ENCODE peak calls at places on chromosomes 16 and 17, in ten cellular contexts. One of them, this sample, is unnamed.

GRCh38 chr17:7177210-7177953 is 1.8 kb downstream of the ASGR1 start:
- DNase-seq in lung: peak; percentile 60
- DNase-seq in prostate gland: peak; percentile 54
- DNase-seq in adrenal gland: peak; percentile 68
- DNase-seq in sigmoid colon: peak; percentile 82
- DNase-seq in body of pancreas: peak; percentile 74
- DNase-seq in effector memory CD4-positive, alpha-beta T cell: peak; percentile 52
- DNase-seq in CD4-positive, CD25-positive, alpha-beta regulatory T cell: peak; percentile 43
- DNase-seq in esophagus muscularis mucosa: no peak
- DNase-seq in MM.1S: peak; percentile 46
- DNase-seq in this sample: peak; percentile 42

GRCh38 chr17:38867179-38867994 is 2.5 kb upstream of the LASP1 start:
- DNase-seq in lung: peak; percentile 74
- DNase-seq in prostate gland: no peak
- DNase-seq in adrenal gland: peak; percentile 55
- DNase-seq in sigmoid colon: peak; percentile 80
- DNase-seq in body of pancreas: peak; percentile 80
- DNase-seq in effector memory CD4-positive, alpha-beta T cell: peak; percentile 45
- DNase-seq in CD4-positive, CD25-positive, alpha-beta regulatory T cell: peak; percentile 59
- DNase-seq in esophagus muscularis mucosa: no peak
- DNase-seq in MM.1S: peak; percentile 74
- DNase-seq in this sample: no peak

GRCh38 chr17:70642059-70642458 is 472.7 kb downstream of the KCNJ2 start:
- DNase-seq in lung: no peak
- DNase-seq in prostate gland: no peak
- DNase-seq in adrenal gland: no peak
- DNase-seq in sigmoid colon: no peak
- DNase-seq in body of pancreas: no peak
- DNase-seq in effector memory CD4-positive, alpha-beta T cell: no peak
- DNase-seq in CD4-positive, CD25-positive, alpha-beta regulatory T cell: no peak
- DNase-seq in esophagus muscularis mucosa: no peak
- DNase-seq in MM.1S: no peak
- DNase-seq in this sample: no peak

GRCh38 chr16:49055824-49056545 is 225.7 kb downstream of the CBLN1 start:
- DNase-seq in lung: no peak
- DNase-seq in prostate gland: no peak
- DNase-seq in adrenal gland: no peak
- DNase-seq in sigmoid colon: no peak
- DNase-seq in body of pancreas: no peak
- DNase-seq in effector memory CD4-positive, alpha-beta T cell: no peak
- DNase-seq in CD4-positive, CD25-positive, alpha-beta regulatory T cell: no peak
- DNase-seq in esophagus muscularis mucosa: peak; percentile 74
- DNase-seq in MM.1S: no peak
- DNase-seq in this sample: no peak

GRCh38 chr16:50371936-50372595 is 3.3 kb upstream of the BRD7 start:
- DNase-seq in lung: no peak
- DNase-seq in prostate gland: no peak
- DNase-seq in adrenal gland: peak; percentile 37
- DNase-seq in sigmoid colon: no peak
- DNase-seq in body of pancreas: peak; percentile 13
- DNase-seq in effector memory CD4-positive, alpha-beta T cell: no peak
- DNase-seq in CD4-positive, CD25-positive, alpha-beta regulatory T cell: no peak
- DNase-seq in esophagus muscularis mucosa: peak; percentile 72
- DNase-seq in MM.1S: no peak
- DNase-seq in this sample: no peak

GRCh38 chr17:39634384-39634871 is 2.5 kb upstream of the STARD3 start:
- DNase-seq in lung: no peak
- DNase-seq in prostate gland: no peak
- DNase-seq in adrenal gland: peak; percentile 67
- DNase-seq in sigmoid colon: no peak
- DNase-seq in body of pancreas: no peak
- DNase-seq in effector memory CD4-positive, alpha-beta T cell: no peak
- DNase-seq in CD4-positive, CD25-positive, alpha-beta regulatory T cell: no peak
- DNase-seq in esophagus muscularis mucosa: no peak
- DNase-seq in MM.1S: peak; percentile 49
- DNase-seq in this sample: no peak

GRCh38 chr16:72677662-72678447 is 370.1 kb downstream of the ZFHX3 start:
- DNase-seq in lung: no peak
- DNase-seq in prostate gland: no peak
- DNase-seq in adrenal gland: no peak
- DNase-seq in sigmoid colon: no peak
- DNase-seq in body of pancreas: no peak
- DNase-seq in effector memory CD4-positive, alpha-beta T cell: no peak
- DNase-seq in CD4-positive, CD25-positive, alpha-beta regulatory T cell: no peak
- DNase-seq in esophagus muscularis mucosa: no peak
- DNase-seq in MM.1S: no peak
- DNase-seq in this sample: no peak

GRCh38 chr16:84547539-84548058 is 43.1 kb upstream of the MEAK7 start:
- DNase-seq in lung: no peak
- DNase-seq in prostate gland: no peak
- DNase-seq in adrenal gland: no peak
- DNase-seq in sigmoid colon: no peak
- DNase-seq in body of pancreas: no peak
- DNase-seq in effector memory CD4-positive, alpha-beta T cell: no peak
- DNase-seq in CD4-positive, CD25-positive, alpha-beta regulatory T cell: no peak
- DNase-seq in esophagus muscularis mucosa: no peak
- DNase-seq in MM.1S: no peak
- DNase-seq in this sample: no peak

GRCh38 chr17:77455111-77455877 is 314.5 kb downstream of the SEC14L1 start:
- DNase-seq in lung: no peak
- DNase-seq in prostate gland: no peak
- DNase-seq in adrenal gland: no peak
- DNase-seq in sigmoid colon: no peak
- DNase-seq in body of pancreas: no peak
- DNase-seq in effector memory CD4-positive, alpha-beta T cell: no peak
- DNase-seq in CD4-positive, CD25-positive, alpha-beta regulatory T cell: no peak
- DNase-seq in esophagus muscularis mucosa: no peak
- DNase-seq in MM.1S: no peak
- DNase-seq in this sample: no peak

GRCh38 chr17:67531291-67531690 is 154.2 kb downstream of the PITPNC1 start:
- DNase-seq in lung: no peak
- DNase-seq in prostate gland: no peak
- DNase-seq in adrenal gland: peak; percentile 62
- DNase-seq in sigmoid colon: peak; percentile 78
- DNase-seq in body of pancreas: peak; percentile 40
- DNase-seq in effector memory CD4-positive, alpha-beta T cell: no peak
- DNase-seq in CD4-positive, CD25-positive, alpha-beta regulatory T cell: no peak
- DNase-seq in esophagus muscularis mucosa: no peak
- DNase-seq in MM.1S: peak; percentile 88
- DNase-seq in this sample: no peak

GRCh38 chr16:63187638-63188037 is 1151.4 kb upstream of the CDH8 start:
- DNase-seq in lung: no peak
- DNase-seq in prostate gland: no peak
- DNase-seq in adrenal gland: no peak
- DNase-seq in sigmoid colon: no peak
- DNase-seq in body of pancreas: no peak
- DNase-seq in effector memory CD4-positive, alpha-beta T cell: no peak
- DNase-seq in CD4-positive, CD25-positive, alpha-beta regulatory T cell: no peak
- DNase-seq in esophagus muscularis mucosa: no peak
- DNase-seq in MM.1S: no peak
- DNase-seq in this sample: no peak

GRCh38 chr17:64107517-64108235 is 22.3 kb downstream of the ERN1 start:
- DNase-seq in lung: no peak
- DNase-seq in prostate gland: peak; percentile 58
- DNase-seq in adrenal gland: no peak
- DNase-seq in sigmoid colon: no peak
- DNase-seq in body of pancreas: peak; percentile 76
- DNase-seq in effector memory CD4-positive, alpha-beta T cell: no peak
- DNase-seq in CD4-positive, CD25-positive, alpha-beta regulatory T cell: no peak
- DNase-seq in esophagus muscularis mucosa: no peak
- DNase-seq in MM.1S: no peak
- DNase-seq in this sample: no peak

GRCh38 chr17:27343294-27343693 is 49.4 kb downstream of the WSB1 start:
- DNase-seq in lung: no peak
- DNase-seq in prostate gland: no peak
- DNase-seq in adrenal gland: no peak
- DNase-seq in sigmoid colon: no peak
- DNase-seq in body of pancreas: no peak
- DNase-seq in effector memory CD4-positive, alpha-beta T cell: no peak
- DNase-seq in CD4-positive, CD25-positive, alpha-beta regulatory T cell: no peak
- DNase-seq in esophagus muscularis mucosa: no peak
- DNase-seq in MM.1S: no peak
- DNase-seq in this sample: no peak

GRCh38 chr17:73643846-73644144 is 450 bp downstream of the SDK2 start:
- DNase-seq in lung: no peak
- DNase-seq in prostate gland: no peak
- DNase-seq in adrenal gland: no peak
- DNase-seq in sigmoid colon: no peak
- DNase-seq in body of pancreas: no peak
- DNase-seq in effector memory CD4-positive, alpha-beta T cell: no peak
- DNase-seq in CD4-positive, CD25-positive, alpha-beta regulatory T cell: no peak
- DNase-seq in esophagus muscularis mucosa: no peak
- DNase-seq in MM.1S: no peak
- DNase-seq in this sample: no peak

GRCh38 chr17:77445908-77446535 is 305.3 kb downstream of the SEC14L1 start:
- DNase-seq in lung: no peak
- DNase-seq in prostate gland: no peak
- DNase-seq in adrenal gland: no peak
- DNase-seq in sigmoid colon: no peak
- DNase-seq in body of pancreas: peak; percentile 53
- DNase-seq in effector memory CD4-positive, alpha-beta T cell: peak; percentile 53
- DNase-seq in CD4-positive, CD25-positive, alpha-beta regulatory T cell: peak; percentile 52
- DNase-seq in esophagus muscularis mucosa: no peak
- DNase-seq in MM.1S: peak; percentile 70
- DNase-seq in this sample: peak; percentile 62

GRCh38 chr17:8162232-8162996 is at the start of gene VAMP2:
- DNase-seq in lung: peak; percentile 75
- DNase-seq in prostate gland: peak; percentile 69
- DNase-seq in adrenal gland: peak; percentile 82
- DNase-seq in sigmoid colon: peak; percentile 92
- DNase-seq in body of pancreas: peak; percentile 78
- DNase-seq in effector memory CD4-positive, alpha-beta T cell: peak; percentile 78
- DNase-seq in CD4-positive, CD25-positive, alpha-beta regulatory T cell: peak; percentile 80
- DNase-seq in esophagus muscularis mucosa: no peak
- DNase-seq in MM.1S: peak; percentile 69
- DNase-seq in this sample: peak; percentile 75

GRCh38 chr16:9259914-9260608 is 168.6 kb downstream of the HAPSTR1 start:
- DNase-seq in lung: no peak
- DNase-seq in prostate gland: peak; percentile 7
- DNase-seq in adrenal gland: no peak
- DNase-seq in sigmoid colon: no peak
- DNase-seq in body of pancreas: peak; percentile 64
- DNase-seq in effector memory CD4-positive, alpha-beta T cell: no peak
- DNase-seq in CD4-positive, CD25-positive, alpha-beta regulatory T cell: no peak
- DNase-seq in esophagus muscularis mucosa: no peak
- DNase-seq in MM.1S: no peak
- DNase-seq in this sample: no peak

GRCh38 chr16:11977206-11978041 is 890 bp downstream of the SNX29 start:
- DNase-seq in lung: no peak
- DNase-seq in prostate gland: no peak
- DNase-seq in adrenal gland: peak; percentile 22
- DNase-seq in sigmoid colon: peak; percentile 80
- DNase-seq in body of pancreas: no peak
- DNase-seq in effector memory CD4-positive, alpha-beta T cell: no peak
- DNase-seq in CD4-positive, CD25-positive, alpha-beta regulatory T cell: no peak
- DNase-seq in esophagus muscularis mucosa: no peak
- DNase-seq in MM.1S: no peak
- DNase-seq in this sample: no peak

DNA sequence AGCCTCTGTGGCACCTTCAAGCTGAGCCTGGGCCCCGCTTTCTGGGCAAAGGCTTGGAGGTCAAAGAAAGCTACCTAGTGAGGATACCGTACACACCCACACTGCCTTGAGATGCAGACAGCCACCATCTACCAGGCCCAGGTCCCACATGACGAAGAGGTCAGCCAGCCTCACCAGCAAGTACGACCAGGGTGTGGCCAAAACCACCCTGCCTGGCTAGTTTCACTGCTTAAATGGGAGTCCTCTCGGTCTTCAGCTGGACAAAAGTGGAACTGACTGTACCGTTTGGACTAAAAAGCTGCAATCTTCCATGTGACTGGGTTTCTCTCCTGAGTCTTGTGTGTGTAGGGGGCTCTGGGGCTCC is 21.6 kb downstream of the VASN start:
- DNase-seq in lung: no peak
- DNase-seq in prostate gland: no peak
- DNase-seq in adrenal gland: no peak
- DNase-seq in sigmoid colon: no peak
- DNase-seq in body of pancreas: no peak
- DNase-seq in effector memory CD4-positive, alpha-beta T cell: no peak
- DNase-seq in CD4-positive, CD25-positive, alpha-beta regulatory T cell: no peak
- DNase-seq in esophagus muscularis mucosa: no peak
- DNase-seq in MM.1S: no peak
- DNase-seq in this sample: no peak
- H3K4me3 ChIP-seq in lung: no peak overlapping the region
- H3K4me3 ChIP-seq in prostate gland: no peak overlapping the region
- H3K4me3 ChIP-seq in adrenal gland: no peak overlapping the region
- H3K4me3 ChIP-seq in sigmoid colon: no peak overlapping the region
- H3K4me3 ChIP-seq in body of pancreas: no peak overlapping the region
- H3K4me3 ChIP-seq in effector memory CD4-positive, alpha-beta T cell: no peak overlapping the region
- H3K4me3 ChIP-seq in CD4-positive, CD25-positive, alpha-beta regulatory T cell: no peak overlapping the region
- H3K4me3 ChIP-seq in esophagus muscularis mucosa: no peak overlapping the region
- H3K4me3 ChIP-seq in MM.1S: no peak overlapping the region
- H3K4me3 ChIP-seq in this sample: no peak overlapping the region

GRCh38 chr17:80339118-80339517 is 75.8 kb upstream of the ENDOV start:
- DNase-seq in lung: no peak
- DNase-seq in prostate gland: no peak
- DNase-seq in adrenal gland: no peak
- DNase-seq in sigmoid colon: no peak
- DNase-seq in body of pancreas: no peak
- DNase-seq in effector memory CD4-positive, alpha-beta T cell: no peak
- DNase-seq in CD4-positive, CD25-positive, alpha-beta regulatory T cell: no peak
- DNase-seq in esophagus muscularis mucosa: no peak
- DNase-seq in MM.1S: no peak
- DNase-seq in this sample: no peak
- H3K27ac ChIP-seq in lung: no peak overlapping the region
- H3K27ac ChIP-seq in prostate gland: no peak overlapping the region
- H3K27ac ChIP-seq in adrenal gland: no peak overlapping the region
- H3K27ac ChIP-seq in sigmoid colon: no peak overlapping the region
- H3K27ac ChIP-seq in body of pancreas: no peak overlapping the region
- H3K27ac ChIP-seq in effector memory CD4-positive, alpha-beta T cell: no peak overlapping the region
- H3K27ac ChIP-seq in CD4-positive, CD25-positive, alpha-beta regulatory T cell: no peak overlapping the region
- H3K27ac ChIP-seq in esophagus muscularis mucosa: no peak overlapping the region
- H3K27ac ChIP-seq in MM.1S: no peak overlapping the region
- H3K27ac ChIP-seq in this sample: no peak overlapping the region

DNA sequence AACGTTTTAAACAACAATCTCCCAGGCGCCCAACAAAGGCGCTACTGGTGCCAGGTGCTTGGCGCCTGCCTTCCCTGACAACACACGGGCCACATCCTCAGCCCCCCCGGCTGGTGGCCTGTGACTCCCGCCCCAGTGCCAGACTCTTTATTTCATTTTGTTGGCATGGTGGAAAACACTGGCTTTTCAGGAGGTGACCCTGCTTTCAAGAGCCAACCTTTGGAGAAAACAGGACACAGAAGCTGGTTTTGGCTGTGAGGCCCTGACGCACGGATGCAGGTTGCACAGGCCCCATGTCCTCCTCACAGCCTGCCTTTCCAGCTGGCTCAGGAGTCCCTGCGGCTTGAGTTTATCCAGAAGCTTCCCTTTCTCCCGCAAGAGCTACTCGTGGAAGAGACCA is 100.0 kb downstream of the METRNL start:
- DNase-seq in lung: peak; percentile 25
- DNase-seq in prostate gland: no peak
- DNase-seq in adrenal gland: no peak
- DNase-seq in sigmoid colon: peak; percentile 76
- DNase-seq in body of pancreas: peak; percentile 1
- DNase-seq in effector memory CD4-positive, alpha-beta T cell: no peak
- DNase-seq in CD4-positive, CD25-positive, alpha-beta regulatory T cell: no peak
- DNase-seq in esophagus muscularis mucosa: peak; percentile 84
- DNase-seq in MM.1S: no peak
- DNase-seq in this sample: no peak
- H3K9me3 ChIP-seq in lung: no peaks in the 10 kb centered on the region
- H3K9me3 ChIP-seq in prostate gland: no peaks in the 10 kb centered on the region
- H3K9me3 ChIP-seq in adrenal gland: no peaks in the 10 kb centered on the region
- H3K9me3 ChIP-seq in sigmoid colon: no peaks in the 10 kb centered on the region
- H3K9me3 ChIP-seq in body of pancreas: no peaks in the 10 kb centered on the region
- H3K9me3 ChIP-seq in effector memory CD4-positive, alpha-beta T cell: no peaks in the 10 kb centered on the region
- H3K9me3 ChIP-seq in CD4-positive, CD25-positive, alpha-beta regulatory T cell: no peaks in the 10 kb centered on the region
- H3K9me3 ChIP-seq in esophagus muscularis mucosa: no peaks in the 10 kb centered on the region
- H3K9me3 ChIP-seq in MM.1S: no peaks in the 10 kb centered on the region
- H3K9me3 ChIP-seq in this sample: no peaks in the 10 kb centered on the region

GRCh38 chr17:81285179-81285878 is 9.8 kb downstream of the SLC38A10 start:
- DNase-seq in lung: peak; percentile 78
- DNase-seq in prostate gland: no peak
- DNase-seq in adrenal gland: peak; percentile 64
- DNase-seq in sigmoid colon: peak; percentile 88
- DNase-seq in body of pancreas: peak; percentile 81
- DNase-seq in effector memory CD4-positive, alpha-beta T cell: peak; percentile 33
- DNase-seq in CD4-positive, CD25-positive, alpha-beta regulatory T cell: peak; percentile 26
- DNase-seq in esophagus muscularis mucosa: peak; percentile 94
- DNase-seq in MM.1S: peak; percentile 33
- DNase-seq in this sample: peak; percentile 48
- H3K4me3 ChIP-seq in lung: peak overlapping the region; percentile 8
- H3K4me3 ChIP-seq in prostate gland: no peak overlapping the region
- H3K4me3 ChIP-seq in adrenal gland: no peak overlapping the region
- H3K4me3 ChIP-seq in sigmoid colon: peak overlapping the region; percentile 30
- H3K4me3 ChIP-seq in body of pancreas: no peak overlapping the region
- H3K4me3 ChIP-seq in effector memory CD4-positive, alpha-beta T cell: peak overlapping the region; percentile 69
- H3K4me3 ChIP-seq in CD4-positive, CD25-positive, alpha-beta regulatory T cell: peak overlapping the region; percentile 68
- H3K4me3 ChIP-seq in esophagus muscularis mucosa: peak overlapping the region; percentile 54
- H3K4me3 ChIP-seq in MM.1S: peak overlapping the region; percentile 55
- H3K4me3 ChIP-seq in this sample: peak overlapping the region; percentile 63

This sample was measured in CD8-positive, alpha-beta T cell.